ENCODE peak calls at places on chromosomes 3 and 15, in six cellular contexts. O is IMR-90, Y is H9, W is H1, T is trophoblast cell, P is mesenchymal stem cell. H is an unnamed sample.

GRCh38 chr3:141405581-141405980 is 37.3 kb downstream of the ZBTB38 start:
- DNase-seq in O (peak; percentile 73), W (no peak), Y (no peak), P (no peak), T (no peak), H (no peak)

GRCh38 chr15:71103102-71103676 is 12.1 kb upstream of the THSD4 start:
- DNase-seq in P (peak; percentile 39), O (peak; percentile 68), T (no peak), W (peak; percentile 34), Y (no peak), H (no peak)

GRCh38 chr3:142098974-142099373 is 50.4 kb downstream of the TFDP2 start:
- DNase-seq in P (no peak), O (peak; percentile 8), W (no peak), Y (no peak), T (no peak), H (no peak)

GRCh38 chr3:54968546-54969172 is 40.8 kb upstream of the LRTM1 start:
- DNase-seq in O (peak; percentile 91), Y (no peak), T (no peak), W (no peak), P (peak; percentile 32), H (no peak)

GRCh38 chr3:102087236-102087635 is 237.9 kb downstream of the NFKBIZ start:
- DNase-seq in W (no peak), T (no peak), O (no peak), P (no peak), Y (no peak), H (no peak)

GRCh38 chr3:122982202-122983185 is 45.1 kb downstream of the SEMA5B start:
- DNase-seq in Y (peak; percentile 64), W (no peak), O (no peak), P (no peak), T (no peak), H (no peak)

GRCh38 chr3:54870423-54870822 is 57.4 kb downstream of the LRTM1 start:
- DNase-seq in O (peak; percentile 97), W (no peak), P (peak; percentile 97), T (peak; percentile 77), Y (no peak), H (peak; percentile 20)

GRCh38 chr3:32876920-32877319 is 59.1 kb downstream of the TRIM71 start:
- DNase-seq in W (no peak), P (no peak), Y (no peak), O (no peak), T (no peak), H (no peak)

GRCh38 chr3:185825639-185826481 is 1.0 kb upstream of the IGF2BP2 start:
- DNase-seq in W (peak; percentile 73), T (peak; percentile 48), O (peak; percentile 44), P (peak; percentile 63), Y (peak; percentile 75), H (peak; percentile 49)

GRCh38 chr15:84762840-84763572 is 14.6 kb downstream of the ZNF592 start:
- DNase-seq in O (no peak), P (no peak), W (no peak), Y (no peak), T (no peak), H (no peak)
- H4K91ac ChIP-seq in O (no peak overlapping the region), P (no peak overlapping the region), W (no peak overlapping the region), Y (no peak overlapping the region), T (no peak overlapping the region), H (no peak overlapping the region)

DNA sequence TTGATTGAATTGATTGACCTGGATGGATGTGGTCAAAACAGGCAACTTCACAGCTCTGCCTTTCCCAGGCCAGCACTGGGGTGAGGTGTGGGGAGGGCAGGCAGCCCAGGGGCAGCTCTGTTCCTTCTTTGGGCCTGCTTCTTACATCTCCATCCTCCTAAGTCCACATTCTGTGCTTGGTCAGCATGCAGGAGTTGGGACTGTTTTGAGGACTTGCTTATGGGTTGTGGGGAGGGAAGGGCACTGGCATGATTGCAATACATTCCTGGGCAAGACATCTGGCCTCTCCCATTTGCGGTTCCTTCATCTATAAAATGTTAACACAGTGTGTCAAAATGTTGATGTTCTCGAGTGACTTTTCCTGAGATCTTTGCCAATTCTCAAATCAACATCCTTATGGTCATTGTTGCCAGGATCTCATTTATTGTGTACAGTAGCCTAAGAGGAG is 84.1 kb downstream of the ST6GAL1 start:
- DNase-seq in T (no peak), P (no peak), O (peak; percentile 28), Y (no peak), W (peak; percentile 32), H (no peak)
- H4K91ac ChIP-seq in T (no peak overlapping the region), P (no peak overlapping the region), O (no peak overlapping the region), Y (no peak overlapping the region), W (no peak overlapping the region), H (no peak overlapping the region)

GRCh38 chr15:31408724-31409123 is 82.1 kb downstream of the KLF13 start:
- DNase-seq in W (no peak), T (no peak), Y (no peak), O (no peak), P (no peak), H (no peak)
- H4K91ac ChIP-seq in W (no peak overlapping the region), T (no peak overlapping the region), Y (no peak overlapping the region), O (no peak overlapping the region), P (no peak overlapping the region), H (no peak overlapping the region)

GRCh38 chr3:56135941-56136340 is 332.3 kb downstream of the ERC2 start:
- DNase-seq in P (no peak), Y (no peak), T (no peak), O (no peak), W (no peak), H (no peak)

GRCh38 chr3:56133423-56133822 is 334.8 kb downstream of the ERC2 start:
- DNase-seq in W (no peak), P (peak; percentile 51), Y (no peak), T (no peak), O (peak; percentile 70), H (no peak)

GRCh38 chr3:56136514-56136913 is 331.8 kb downstream of the ERC2 start:
- DNase-seq in T (no peak), Y (no peak), O (no peak), W (no peak), P (no peak), H (no peak)

GRCh38 chr3:56132762-56133161 is 335.5 kb downstream of the ERC2 start:
- DNase-seq in P (no peak), T (no peak), Y (no peak), W (no peak), O (no peak), H (no peak)

DNA sequence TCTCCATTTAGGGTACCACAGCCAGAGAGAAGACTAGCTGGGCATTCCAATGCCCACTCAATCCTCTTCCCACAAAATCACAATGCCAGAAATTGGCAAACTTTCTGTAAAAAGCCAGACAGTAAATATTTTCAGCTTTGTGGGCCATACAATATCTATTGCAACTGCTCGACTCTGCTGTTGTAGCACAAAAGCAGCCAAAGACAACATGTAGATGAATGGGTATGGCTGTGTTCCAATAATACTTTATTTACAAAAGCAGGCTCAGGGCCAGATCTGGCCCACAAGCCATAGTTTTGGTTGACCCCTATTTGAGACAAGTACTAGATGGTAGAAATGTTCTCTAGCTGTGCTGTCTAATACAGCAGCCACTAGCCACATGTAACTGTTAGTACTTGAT is 330.9 kb downstream of the ERC2 start:
- DNase-seq in Y (no peak), W (no peak), T (no peak), P (no peak), O (no peak), H (no peak)
- H4K91ac ChIP-seq in Y (no peak overlapping the region), W (no peak overlapping the region), T (peak overlapping the region; percentile 2), P (no peak overlapping the region), O (no peak overlapping the region), H (no peak overlapping the region)

GRCh38 chr15:80685628-80686027 is 9.5 kb upstream of the ABHD17C start:
- DNase-seq in P (no peak), T (no peak), O (no peak), W (no peak), Y (no peak), H (no peak)
- H4K91ac ChIP-seq in P (no peak overlapping the region), T (no peak overlapping the region), O (no peak overlapping the region), W (no peak overlapping the region), Y (no peak overlapping the region), H (no peak overlapping the region)

GRCh38 chr3:39171860-39172259 is 18.5 kb upstream of the CSRNP1 start:
- DNase-seq in Y (no peak), T (no peak), W (no peak), O (no peak), P (no peak), H (no peak)
- H4K91ac ChIP-seq in Y (no peak overlapping the region), T (no peak overlapping the region), W (no peak overlapping the region), O (no peak overlapping the region), P (no peak overlapping the region), H (no peak overlapping the region)

H was measured in neuronal stem cell.